ENCODE peak calls at places on chromosomes 5 and 9, in four cellular contexts. One of them, this sample, is unnamed.

GRCh38 chr9:24900179-24900578 is 354.5 kb upstream of the IZUMO3 start:
- DNase-seq in IMR-90: no peak
- DNase-seq in H9: no peak
- DNase-seq in neuronal stem cell: no peak
- DNase-seq in this sample: no peak

GRCh38 chr5:39639618-39640078 is 214.9 kb upstream of the DAB2 start:
- DNase-seq in IMR-90: peak
- DNase-seq in H9: no peak
- DNase-seq in neuronal stem cell: no peak
- DNase-seq in this sample: no peak

GRCh38 chr5:103793595-103794182 is 231.1 kb upstream of the NUDT12 start:
- DNase-seq in IMR-90: no peak
- DNase-seq in H9: no peak
- DNase-seq in neuronal stem cell: no peak
- DNase-seq in this sample: no peak

GRCh38 chr9:23769307-23769935 is 56.6 kb downstream of the ELAVL2 start:
- DNase-seq in IMR-90: peak
- DNase-seq in H9: no peak
- DNase-seq in neuronal stem cell: no peak
- DNase-seq in this sample: no peak

GRCh38 chr5:163846512-163846911 is 341.1 kb downstream of the MAT2B start:
- DNase-seq in IMR-90: peak
- DNase-seq in H9: no peak
- DNase-seq in neuronal stem cell: no peak
- DNase-seq in this sample: no peak

GRCh38 chr5:1177826-1178528 is 23.4 kb upstream of the SLC6A19 start:
- DNase-seq in IMR-90: no peak
- DNase-seq in H9: no peak
- DNase-seq in neuronal stem cell: no peak
- DNase-seq in this sample: no peak

GRCh38 chr9:20297646-20298084 is 324.6 kb downstream of the MLLT3 start:
- DNase-seq in IMR-90: peak
- DNase-seq in H9: no peak
- DNase-seq in neuronal stem cell: no peak
- DNase-seq in this sample: no peak

GRCh38 chr9:78366827-78367226 is 69.9 kb downstream of the PSAT1 start:
- DNase-seq in IMR-90: no peak
- DNase-seq in H9: no peak
- DNase-seq in neuronal stem cell: no peak
- DNase-seq in this sample: no peak

GRCh38 chr5:155024015-155024414 is 10.5 kb downstream of the KIF4B start:
- DNase-seq in IMR-90: no peak
- DNase-seq in H9: peak
- DNase-seq in neuronal stem cell: no peak
- DNase-seq in this sample: no peak

GRCh38 chr9:3028535-3028934 is 184.6 kb upstream of the PUM3 start:
- DNase-seq in IMR-90: no peak
- DNase-seq in H9: no peak
- DNase-seq in neuronal stem cell: no peak
- DNase-seq in this sample: no peak
- H2AK5ac ChIP-seq in IMR-90: no peak
- H2AK5ac ChIP-seq in H9: no peak
- H2AK5ac ChIP-seq in neuronal stem cell: no peak
- H2AK5ac ChIP-seq in this sample: no peak

GRCh38 chr5:32172908-32173393 is 1.2 kb downstream of the GOLPH3 start:
- DNase-seq in IMR-90: no peak
- DNase-seq in H9: no peak
- DNase-seq in neuronal stem cell: no peak
- DNase-seq in this sample: peak

GRCh38 chr5:32168460-32169033 is 5.6 kb downstream of the GOLPH3 start:
- DNase-seq in IMR-90: no peak
- DNase-seq in H9: no peak
- DNase-seq in neuronal stem cell: no peak
- DNase-seq in this sample: no peak

GRCh38 chr5:32173394-32174010 is 617 bp downstream of the GOLPH3 start:
- DNase-seq in IMR-90: peak
- DNase-seq in H9: peak
- DNase-seq in neuronal stem cell: no peak
- DNase-seq in this sample: peak

GRCh38 chr5:32170303-32171170 is 3.6 kb downstream of the GOLPH3 start:
- DNase-seq in IMR-90: peak
- DNase-seq in H9: no peak
- DNase-seq in neuronal stem cell: no peak
- DNase-seq in this sample: peak

DNA sequence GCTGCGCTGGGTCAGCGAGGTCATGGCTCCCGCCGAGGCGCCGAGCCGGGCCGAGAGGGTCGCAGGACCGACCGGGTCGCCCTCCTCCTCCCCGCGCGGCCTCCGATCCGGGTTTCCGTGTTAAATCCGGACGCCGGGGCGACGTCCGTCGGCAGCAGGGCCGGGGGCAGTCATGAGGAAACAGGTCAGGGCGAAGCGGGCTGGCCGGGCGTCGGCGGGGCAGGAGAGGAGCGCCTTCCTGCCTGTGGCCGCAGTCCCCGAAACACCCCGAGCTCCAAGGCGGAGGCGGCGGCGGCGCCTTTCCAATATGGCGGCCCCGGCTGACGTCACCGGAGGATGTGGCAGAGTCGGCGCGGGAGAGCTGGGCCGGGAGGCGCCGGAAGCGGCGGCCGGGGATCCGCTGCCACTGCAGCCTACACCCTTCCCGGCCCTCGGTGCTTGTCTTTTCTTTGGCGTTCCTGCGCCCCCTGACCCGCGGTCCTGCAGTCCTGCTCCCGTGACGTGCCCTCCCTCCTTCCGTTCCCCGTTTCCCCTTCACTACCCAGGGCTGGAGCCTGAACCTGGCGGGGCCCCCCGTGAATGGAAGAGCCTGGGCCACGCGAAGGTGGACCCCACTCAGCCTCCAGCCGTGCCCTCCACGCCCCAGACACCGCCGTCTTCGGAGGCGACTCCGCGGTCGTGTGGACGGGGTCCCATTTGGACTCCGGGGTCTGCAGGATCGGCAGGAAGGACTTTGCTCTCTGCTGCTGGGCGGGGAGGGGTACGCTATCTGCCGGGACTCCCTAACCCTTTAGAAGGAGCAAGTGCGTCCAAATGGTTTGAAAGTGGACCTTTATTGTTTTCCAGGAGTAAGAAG is at the start of gene GOLPH3:
- DNase-seq in IMR-90: peak
- DNase-seq in H9: peak
- DNase-seq in neuronal stem cell: peak
- DNase-seq in this sample: peak
- H2BK5ac ChIP-seq in IMR-90: peak
- H2BK5ac ChIP-seq in H9: peak
- H2BK5ac ChIP-seq in neuronal stem cell: peak
- H2BK5ac ChIP-seq in this sample: peak

DNA sequence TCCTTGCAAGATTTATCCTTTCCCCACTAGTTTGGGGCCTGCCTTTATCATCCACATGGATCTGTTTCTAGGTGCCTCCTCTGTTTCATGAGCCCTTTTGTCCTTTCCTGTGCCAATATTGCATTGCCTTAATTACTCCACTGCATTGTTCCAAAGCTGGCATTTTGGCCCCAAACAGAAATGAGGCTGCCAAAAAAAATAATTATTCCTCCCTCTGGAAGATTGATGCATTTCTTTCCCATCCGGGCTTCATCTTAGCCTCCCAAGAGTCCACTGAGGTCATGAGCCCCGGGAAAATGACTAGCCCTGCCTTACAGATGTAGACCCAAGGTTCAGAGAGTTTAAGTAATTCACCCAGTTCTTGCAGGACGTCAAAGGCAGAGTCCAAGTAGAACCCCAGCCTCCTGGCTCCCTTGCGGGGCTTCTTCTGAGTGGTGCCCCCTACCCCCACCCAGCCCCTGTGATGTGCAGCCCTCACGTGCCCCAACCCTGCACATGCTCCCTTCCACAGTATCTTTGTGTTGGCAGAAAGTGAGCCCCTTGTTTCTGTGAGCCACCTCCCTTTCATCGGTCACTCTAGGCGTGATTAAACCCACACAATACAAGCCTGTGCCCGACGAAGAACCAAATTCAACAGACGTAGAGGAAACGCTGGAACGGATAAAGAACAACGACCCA is 62.1 kb downstream of the TMOD1 start:
- DNase-seq in IMR-90: no peak
- DNase-seq in H9: peak
- DNase-seq in neuronal stem cell: no peak
- DNase-seq in this sample: no peak
- H2AFZ ChIP-seq in IMR-90: no peak
- H2AFZ ChIP-seq in H9: no peak
- H2AFZ ChIP-seq in neuronal stem cell: no peak
- H2AFZ ChIP-seq in this sample: no peak

GRCh38 chr5:130845049-130845765 is 319.8 kb downstream of the HINT1 start:
- DNase-seq in IMR-90: no peak
- DNase-seq in H9: no peak
- DNase-seq in neuronal stem cell: no peak
- DNase-seq in this sample: no peak
- H2AK5ac ChIP-seq in IMR-90: no peak
- H2AK5ac ChIP-seq in H9: no peak
- H2AK5ac ChIP-seq in neuronal stem cell: no peak
- H2AK5ac ChIP-seq in this sample: no peak

DNA sequence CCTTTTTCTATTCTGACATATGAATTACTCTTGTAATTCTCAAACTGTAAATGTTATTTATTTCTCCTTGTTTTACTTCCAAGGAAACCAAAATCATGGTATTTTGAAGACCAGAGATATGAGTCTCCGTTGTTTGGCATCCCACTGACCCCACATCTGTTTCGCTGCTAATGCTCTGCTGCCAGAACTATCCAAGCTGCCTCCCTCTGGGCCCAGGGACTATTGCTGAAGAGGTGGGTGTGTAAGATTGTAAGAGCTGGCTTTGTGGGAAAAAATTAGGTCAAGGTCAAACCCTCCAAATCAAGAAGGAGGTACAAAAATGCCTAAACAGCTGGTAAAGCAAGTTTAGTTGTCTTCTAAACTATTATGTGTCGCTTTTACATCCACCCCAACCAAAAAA is 129.4 kb upstream of the MYO10 start:
- DNase-seq in IMR-90: no peak
- DNase-seq in H9: no peak
- DNase-seq in neuronal stem cell: no peak
- DNase-seq in this sample: no peak
- H2BK5ac ChIP-seq in IMR-90: no peak
- H2BK5ac ChIP-seq in H9: no peak
- H2BK5ac ChIP-seq in neuronal stem cell: no peak
- H2BK5ac ChIP-seq in this sample: no peak

DNA sequence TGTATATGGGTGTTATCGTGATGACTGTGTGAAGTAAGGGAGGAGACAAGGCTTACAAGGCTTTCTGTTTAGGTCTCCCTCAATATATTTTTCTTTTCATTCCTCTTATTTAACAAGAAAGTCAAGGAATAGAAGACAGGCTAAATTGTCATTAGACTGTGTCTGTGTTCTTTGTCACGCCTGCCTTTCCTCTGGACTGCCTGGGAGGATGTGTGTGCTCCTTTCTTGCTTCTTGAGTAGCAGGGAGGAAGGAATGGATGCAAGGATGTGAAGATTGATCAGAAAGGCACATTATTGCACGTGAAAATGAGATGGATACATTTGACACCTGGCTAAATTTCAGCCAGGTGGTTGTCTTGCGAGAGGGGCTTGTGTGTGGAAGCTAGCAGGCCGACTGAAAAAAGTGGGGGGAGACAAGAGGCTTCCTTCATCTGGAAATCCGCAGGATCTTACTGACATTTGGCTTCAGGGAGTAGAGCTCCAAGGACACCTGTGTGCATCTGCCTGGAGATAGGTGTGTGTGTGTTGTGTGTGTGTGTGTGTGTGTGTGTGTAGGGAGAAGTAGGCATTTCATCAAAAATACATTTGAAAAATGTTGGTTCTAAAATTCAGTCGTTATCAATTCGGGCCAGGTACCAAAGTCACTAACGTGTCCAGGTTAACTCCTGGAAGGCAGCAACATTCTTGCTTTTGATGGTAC is 200.0 kb downstream of the MEF2C start:
- DNase-seq in IMR-90: no peak
- DNase-seq in H9: no peak
- DNase-seq in neuronal stem cell: no peak
- DNase-seq in this sample: no peak
- H2AFZ ChIP-seq in IMR-90: no peak
- H2AFZ ChIP-seq in H9: no peak
- H2AFZ ChIP-seq in neuronal stem cell: no peak
- H2AFZ ChIP-seq in this sample: no peak

This sample was measured in trophoblast cell.